ENCODE peak calls at places on chromosomes 13 and 19, in four cellular contexts. V, J, P and Q are unnamed samples.

GRCh38 chr13:57644106-57644505 is 12.6 kb downstream of the PCDH17 start:
- DNase-seq in V (no peak), P (no peak), J (no peak), Q (no peak)

GRCh38 chr19:45068041-45068440 is 8.2 kb downstream of the ZNF296 start:
- DNase-seq in P (no peak), J (no peak), V (no peak), Q (no peak)

GRCh38 chr13:60654405-60654804 is 257.4 kb downstream of the TDRD3 start:
- DNase-seq in V (peak), J (no peak), P (no peak), Q (no peak)

GRCh38 chr13:48491423-48492122 is 41.3 kb downstream of the RCBTB2 start:
- DNase-seq in P (no peak), J (no peak), V (no peak), Q (no peak)

GRCh38 chr13:74136089-74136658 is 2.0 kb upstream of the KLF12 start:
- DNase-seq in V (peak), P (no peak), J (peak), Q (peak)

GRCh38 chr13:75556961-75557360 is 7.4 kb downstream of the UCHL3 start:
- DNase-seq in J (no peak), P (no peak), V (no peak), Q (no peak)

GRCh38 chr19:7748756-7749155 is 1.4 kb upstream of the CD209 start:
- DNase-seq in P (no peak), V (peak), J (no peak), Q (no peak)

GRCh38 chr19:42498387-42498786 is 29.9 kb downstream of the CEACAM1 start:
- DNase-seq in V (no peak), J (no peak), P (no peak), Q (no peak)

GRCh38 chr13:24713022-24713421 is 32.8 kb downstream of the ATP12A start:
- DNase-seq in P (no peak), V (peak), J (no peak), Q (no peak)

GRCh38 chr13:77309254-77309653 is 17.6 kb downstream of the MYCBP2 start:
- DNase-seq in V (no peak), J (no peak), P (no peak), Q (no peak)

GRCh38 chr19:17536957-17537356 is 18.5 kb upstream of the COLGALT1 start:
- DNase-seq in J (no peak), P (no peak), V (no peak), Q (no peak)

GRCh38 chr19:39645800-39646411 is 9.8 kb upstream of the LGALS16 start:
- DNase-seq in V (no peak), P (no peak), J (peak), Q (no peak)

GRCh38 chr13:26025196-26025595 is 26.6 kb downstream of the SHISA2 start:
- DNase-seq in P (peak), V (no peak), J (no peak), Q (no peak)

GRCh38 chr13:110454956-110455355 is 106.6 kb downstream of the RAB20 start:
- DNase-seq in V (no peak), P (no peak), J (no peak), Q (no peak)

GRCh38 chr13:24052547-24052981 is 108.0 kb upstream of the SPATA13 start:
- DNase-seq in V (no peak), P (no peak), J (no peak), Q (no peak)

GRCh38 chr13:44169018-44169909 is 204.4 kb upstream of the SERP2 start:
- DNase-seq in P (no peak), J (no peak), V (no peak), Q (no peak)

GRCh38 chr13:64534302-64534701 is 2695.8 kb downstream of the PCDH9 start:
- DNase-seq in P (no peak), J (no peak), V (no peak), Q (no peak)

GRCh38 chr19:51311388-51312257 is at the start of gene IGLON5:
- DNase-seq in J (no peak), P (no peak), V (no peak), Q (no peak)

GRCh38 chr19:51468545-51468920 is 9.8 kb upstream of the CEACAM18 start:
- DNase-seq in V (no peak), J (no peak), P (no peak), Q (no peak)

GRCh38 chr13:88751994-88752393 is 1080.8 kb downstream of the SLITRK5 start:
- DNase-seq in V (no peak), P (no peak), J (no peak), Q (no peak)

GRCh38 chr19:51194527-51195315 is 30.2 kb upstream of the CD33 start:
- DNase-seq in P (no peak), J (no peak), V (no peak), Q (no peak)

GRCh38 chr19:13918726-13919411 is 12.9 kb downstream of the CC2D1A start:
- DNase-seq in P (no peak), J (no peak), V (no peak), Q (no peak)

GRCh38 chr19:55044286-55044685 is 6.2 kb upstream of the GP6 start:
- DNase-seq in V (no peak), J (no peak), P (no peak), Q (no peak)